ENCODE peak calls at places on chromosomes 11 and 22, in nine cellular contexts. One of them, this sample, is unnamed.

GRCh38 chr11:130947889-130948288 is 31.6 kb upstream of the SNX19 start:
- ATAC-seq in CD8-positive, alpha-beta T cell: no peak
- ATAC-seq in heart right ventricle: no peak
- ATAC-seq in A549: no peak
- ATAC-seq in left cardiac atrium: no peak
- ATAC-seq in RWPE2: peak; percentile 54
- ATAC-seq in pancreas: no peak
- ATAC-seq in GM12878: no peak
- ATAC-seq in stimulated activated naive B cell treated with anti-CD40 and anti-IgM and Interleukin-4, amounts not matched to agents 10 μg/mL and 1 μg/mL and 100 μg/mL, for 72 hours: no peak
- ATAC-seq in this sample: no peak

GRCh38 chr11:130042093-130042591 is 27.6 kb upstream of the APLP2 start:
- ATAC-seq in CD8-positive, alpha-beta T cell: no peak
- ATAC-seq in A549: peak; percentile 96
- ATAC-seq in stimulated activated naive B cell treated with anti-CD40 and anti-IgM and Interleukin-4, amounts not matched to agents 10 μg/mL and 1 μg/mL and 100 μg/mL, for 72 hours: no peak
- ATAC-seq in heart right ventricle: peak; percentile 73
- ATAC-seq in pancreas: peak; percentile 63
- ATAC-seq in RWPE2: peak; percentile 91
- ATAC-seq in left cardiac atrium: no peak
- ATAC-seq in GM12878: no peak
- ATAC-seq in this sample: no peak

GRCh38 chr22:22030493-22031182 is 48.1 kb upstream of the TOP3B start:
- ATAC-seq in left cardiac atrium: peak; percentile 63
- ATAC-seq in heart right ventricle: peak; percentile 67
- ATAC-seq in stimulated activated naive B cell treated with anti-CD40 and anti-IgM and Interleukin-4, amounts not matched to agents 10 μg/mL and 1 μg/mL and 100 μg/mL, for 72 hours: peak; percentile 73
- ATAC-seq in GM12878: peak; percentile 82
- ATAC-seq in A549: peak; percentile 68
- ATAC-seq in pancreas: peak; percentile 46
- ATAC-seq in CD8-positive, alpha-beta T cell: no peak
- ATAC-seq in RWPE2: peak; percentile 46
- ATAC-seq in this sample: peak; percentile 89

GRCh38 chr11:44470849-44471248 is 94.6 kb upstream of the CD82 start:
- ATAC-seq in RWPE2: no peak
- ATAC-seq in pancreas: no peak
- ATAC-seq in A549: no peak
- ATAC-seq in stimulated activated naive B cell treated with anti-CD40 and anti-IgM and Interleukin-4, amounts not matched to agents 10 μg/mL and 1 μg/mL and 100 μg/mL, for 72 hours: no peak
- ATAC-seq in GM12878: no peak
- ATAC-seq in left cardiac atrium: peak; percentile 34
- ATAC-seq in CD8-positive, alpha-beta T cell: no peak
- ATAC-seq in heart right ventricle: peak; percentile 55
- ATAC-seq in this sample: no peak

GRCh38 chr11:115170133-115170815 is 333.9 kb downstream of the CADM1 start:
- ATAC-seq in heart right ventricle: no peak
- ATAC-seq in pancreas: peak; percentile 48
- ATAC-seq in RWPE2: no peak
- ATAC-seq in CD8-positive, alpha-beta T cell: no peak
- ATAC-seq in left cardiac atrium: no peak
- ATAC-seq in GM12878: no peak
- ATAC-seq in A549: no peak
- ATAC-seq in stimulated activated naive B cell treated with anti-CD40 and anti-IgM and Interleukin-4, amounts not matched to agents 10 μg/mL and 1 μg/mL and 100 μg/mL, for 72 hours: no peak
- ATAC-seq in this sample: no peak

GRCh38 chr22:30943368-30943767 is 25.2 kb downstream of the MORC2 start:
- ATAC-seq in pancreas: no peak
- ATAC-seq in GM12878: no peak
- ATAC-seq in RWPE2: no peak
- ATAC-seq in stimulated activated naive B cell treated with anti-CD40 and anti-IgM and Interleukin-4, amounts not matched to agents 10 μg/mL and 1 μg/mL and 100 μg/mL, for 72 hours: no peak
- ATAC-seq in CD8-positive, alpha-beta T cell: peak; percentile 80
- ATAC-seq in left cardiac atrium: no peak
- ATAC-seq in heart right ventricle: no peak
- ATAC-seq in A549: no peak
- ATAC-seq in this sample: no peak

GRCh38 chr11:47518212-47518959 is 34.5 kb downstream of the CELF1 start:
- ATAC-seq in RWPE2: no peak
- ATAC-seq in heart right ventricle: no peak
- ATAC-seq in GM12878: no peak
- ATAC-seq in pancreas: no peak
- ATAC-seq in CD8-positive, alpha-beta T cell: peak; percentile 21
- ATAC-seq in A549: no peak
- ATAC-seq in stimulated activated naive B cell treated with anti-CD40 and anti-IgM and Interleukin-4, amounts not matched to agents 10 μg/mL and 1 μg/mL and 100 μg/mL, for 72 hours: no peak
- ATAC-seq in left cardiac atrium: no peak
- ATAC-seq in this sample: no peak

GRCh38 chr11:76910620-76911414 is 50.1 kb downstream of the ACER3 start:
- ATAC-seq in stimulated activated naive B cell treated with anti-CD40 and anti-IgM and Interleukin-4, amounts not matched to agents 10 μg/mL and 1 μg/mL and 100 μg/mL, for 72 hours: no peak
- ATAC-seq in pancreas: peak; percentile 35
- ATAC-seq in A549: no peak
- ATAC-seq in GM12878: no peak
- ATAC-seq in CD8-positive, alpha-beta T cell: no peak
- ATAC-seq in left cardiac atrium: peak; percentile 82
- ATAC-seq in heart right ventricle: peak; percentile 65
- ATAC-seq in RWPE2: no peak
- ATAC-seq in this sample: no peak

GRCh38 chr11:14499178-14499559 is 442 bp downstream of the COPB1 start:
- ATAC-seq in stimulated activated naive B cell treated with anti-CD40 and anti-IgM and Interleukin-4, amounts not matched to agents 10 μg/mL and 1 μg/mL and 100 μg/mL, for 72 hours: peak; percentile 56
- ATAC-seq in pancreas: peak; percentile 54
- ATAC-seq in GM12878: peak; percentile 59
- ATAC-seq in A549: peak; percentile 72
- ATAC-seq in CD8-positive, alpha-beta T cell: peak; percentile 36
- ATAC-seq in RWPE2: peak; percentile 26
- ATAC-seq in left cardiac atrium: peak; percentile 69
- ATAC-seq in heart right ventricle: peak; percentile 67
- ATAC-seq in this sample: peak; percentile 60

GRCh38 chr11:67441731-67442401 is 1.4 kb downstream of the CORO1B start:
- ATAC-seq in stimulated activated naive B cell treated with anti-CD40 and anti-IgM and Interleukin-4, amounts not matched to agents 10 μg/mL and 1 μg/mL and 100 μg/mL, for 72 hours: no peak
- ATAC-seq in heart right ventricle: no peak
- ATAC-seq in RWPE2: no peak
- ATAC-seq in A549: no peak
- ATAC-seq in pancreas: no peak
- ATAC-seq in GM12878: no peak
- ATAC-seq in left cardiac atrium: no peak
- ATAC-seq in CD8-positive, alpha-beta T cell: peak; percentile 11
- ATAC-seq in this sample: no peak

GRCh38 chr11:105670811-105671210 is 60.9 kb downstream of the GRIA4 start:
- ATAC-seq in A549: no peak
- ATAC-seq in heart right ventricle: no peak
- ATAC-seq in RWPE2: no peak
- ATAC-seq in pancreas: no peak
- ATAC-seq in stimulated activated naive B cell treated with anti-CD40 and anti-IgM and Interleukin-4, amounts not matched to agents 10 μg/mL and 1 μg/mL and 100 μg/mL, for 72 hours: no peak
- ATAC-seq in left cardiac atrium: no peak
- ATAC-seq in CD8-positive, alpha-beta T cell: no peak
- ATAC-seq in GM12878: no peak
- ATAC-seq in this sample: no peak